ENCODE peak calls at places on chromosomes 3 and 15, in nine cellular contexts. S, C, R, Y, H, D, V, B and J are unnamed samples.

GRCh38 chr3:174094671-174095070 is 697.1 kb downstream of the NLGN1 start:
- DNase-seq in S (no peak), C (no peak), R (no peak), Y (no peak), H (no peak), D (no peak), V (no peak), B (no peak), J (no peak)

GRCh38 chr15:75644376-75644775 is 3.3 kb upstream of the SNX33 start:
- DNase-seq in S (no peak), C (no peak), R (no peak), Y (no peak), H (no peak), D (no peak), V (no peak), B (no peak), J (no peak)

GRCh38 chr3:65060904-65061303 is 373.1 kb upstream of the ADAMTS9 start:
- DNase-seq in S (no peak), C (no peak), R (no peak), Y (no peak), H (no peak), D (no peak), V (no peak), B (no peak), J (no peak)

GRCh38 chr15:91908401-91908800 is 54.9 kb downstream of the SLCO3A1 start:
- DNase-seq in S (no peak), C (peak; percentile 10), R (peak; percentile 80), Y (no peak), H (no peak), D (no peak), V (no peak), B (no peak), J (no peak)

GRCh38 chr3:27146786-27147185 is 222.4 kb downstream of the NEK10 start:
- DNase-seq in S (no peak), C (no peak), R (no peak), Y (no peak), H (no peak), D (no peak), V (no peak), B (no peak), J (no peak)

GRCh38 chr3:98763814-98764691 is 913 bp downstream of the ST3GAL6 start:
- DNase-seq in S (no peak), C (peak; percentile 75), R (no peak), Y (no peak), H (no peak), D (no peak), V (no peak), B (no peak), J (no peak)

GRCh38 chr3:12948891-12949711 is 107.7 kb upstream of the RPL32 start:
- DNase-seq in S (no peak), C (peak; percentile 62), R (peak; percentile 82), Y (no peak), H (peak; percentile 79), D (no peak), V (no peak), B (peak; percentile 32), J (no peak)

GRCh38 chr3:127822166-127822835 is at the start of gene MGLL:
- DNase-seq in S (peak; percentile 55), C (peak; percentile 76), R (peak; percentile 65), Y (peak; percentile 85), H (peak; percentile 35), D (no peak), V (no peak), B (no peak), J (no peak)

GRCh38 chr3:128780438-128780837 is 54.5 kb downstream of the RAB7A start:
- DNase-seq in S (no peak), C (no peak), R (no peak), Y (no peak), H (no peak), D (no peak), V (no peak), B (no peak), J (no peak)

GRCh38 chr3:16338124-16338523 is 73.1 kb downstream of the OXNAD1 start:
- DNase-seq in S (no peak), C (peak; percentile 52), R (no peak), Y (no peak), H (peak; percentile 19), D (no peak), V (no peak), B (no peak), J (no peak)

GRCh38 chr3:16697437-16698258 is 92.4 kb upstream of the DAZL start:
- DNase-seq in S (no peak), C (peak; percentile 24), R (peak; percentile 71), Y (no peak), H (no peak), D (no peak), V (no peak), B (no peak), J (no peak)

GRCh38 chr15:35986072-35986666 is 440.2 kb upstream of the DPH6 start:
- DNase-seq in S (peak; percentile 17), C (peak; percentile 12), R (no peak), Y (no peak), H (peak; percentile 67), D (no peak), V (no peak), B (no peak), J (no peak)

GRCh38 chr3:157128771-157129671 is 30.9 kb downstream of the CCNL1 start:
- DNase-seq in S (no peak), C (peak; percentile 54), R (peak; percentile 54), Y (no peak), H (peak; percentile 37), D (no peak), V (no peak), B (peak; percentile 22), J (no peak)

DNA sequence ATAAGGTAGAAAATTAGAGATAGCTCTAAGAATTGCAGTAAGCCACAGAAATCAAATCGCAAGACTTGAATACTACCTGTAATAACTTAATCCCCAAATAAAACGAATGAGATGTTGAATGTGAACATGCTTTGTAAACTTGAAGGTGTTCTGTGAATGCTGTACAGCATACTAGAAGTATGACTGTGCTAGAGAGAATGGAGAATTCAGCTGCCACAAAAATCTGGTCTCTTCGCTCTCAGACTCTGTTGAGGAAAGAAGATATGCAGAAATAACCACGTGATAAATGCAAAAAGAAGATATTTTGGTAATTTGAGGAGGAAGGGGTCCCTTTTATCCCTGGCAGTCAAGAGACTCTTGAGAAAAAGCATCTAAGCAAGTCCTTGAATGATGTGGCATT is 37.3 kb downstream of the ZBTB38 start:
- DNase-seq in S (no peak), C (no peak), R (peak; percentile 59), Y (no peak), H (no peak), D (no peak), V (no peak), B (no peak), J (no peak)
- H3K4me1 ChIP-seq in S (peaks cover 55% of the 10 kb centered on the region), C (peaks cover 5% of the 10 kb centered on the region), R (peaks cover 85% of the 10 kb centered on the region), Y (peaks cover 86% of the 10 kb centered on the region), H (peaks cover 81% of the 10 kb centered on the region), D (peaks cover 56% of the 10 kb centered on the region), V (peaks cover 37% of the 10 kb centered on the region), B (peaks cover 19% of the 10 kb centered on the region), J (no peaks in the 10 kb centered on the region)

DNA sequence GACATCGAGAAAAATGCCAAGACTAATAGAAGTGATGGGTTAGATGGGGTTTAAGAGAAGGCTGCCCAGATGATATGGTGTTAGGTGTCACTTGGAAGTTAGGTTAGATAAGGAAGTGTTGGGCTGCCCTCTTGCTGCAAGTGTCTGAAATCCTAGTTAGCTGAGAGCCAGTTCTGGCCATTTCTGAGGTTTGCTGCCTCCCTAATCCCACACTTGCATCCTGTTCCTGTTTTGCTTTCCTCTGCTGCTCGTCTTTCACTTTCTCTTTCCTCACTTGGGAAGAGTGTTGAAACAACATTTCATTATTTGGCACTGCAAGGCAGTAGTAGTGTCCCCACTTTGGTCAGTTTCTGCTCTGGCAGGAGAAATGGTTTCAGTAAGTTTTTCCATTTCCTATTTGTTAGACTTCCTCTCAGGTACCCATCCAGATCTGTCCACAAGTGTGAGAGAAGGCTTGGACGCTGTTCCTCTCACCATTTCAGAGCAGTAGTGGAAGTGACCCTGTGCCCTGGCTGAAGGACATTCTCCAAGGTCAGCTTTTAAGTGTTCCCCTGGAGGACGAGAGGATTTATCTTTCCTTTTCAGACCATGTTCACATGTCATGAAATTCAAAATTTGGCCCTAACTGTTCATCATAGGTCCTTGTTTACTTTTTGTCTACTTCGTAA is 93.3 kb downstream of the ADAMTSL3 start:
- DNase-seq in S (no peak), C (peak; percentile 38), R (peak; percentile 8), Y (no peak), H (no peak), D (peak; percentile 43), V (no peak), B (peak; percentile 3), J (peak; percentile 71)
- H3K27ac ChIP-seq in S (peak overlapping the region; percentile 9), C (no peak overlapping the region), R (no peak overlapping the region), Y (no peak overlapping the region), H (no peak overlapping the region), D (peak overlapping the region; percentile 50), V (no peak overlapping the region), B (no peak overlapping the region), J (peak overlapping the region; percentile 82)

GRCh38 chr15:67077641-67078215 is 12.3 kb downstream of the SMAD3 start:
- DNase-seq in S (no peak), C (no peak), R (no peak), Y (no peak), H (no peak), D (peak; percentile 62), V (no peak), B (no peak), J (no peak)
- H3K4me1 ChIP-seq in S (peaks cover 91% of the 10 kb centered on the region), C (peaks cover 19% of the 10 kb centered on the region), R (peaks cover 65% of the 10 kb centered on the region), Y (peaks cover 97% of the 10 kb centered on the region), H (peaks cover 49% of the 10 kb centered on the region), D (peaks cover 95% of the 10 kb centered on the region), V (peaks cover 100% of the 10 kb centered on the region), B (peaks cover 98% of the 10 kb centered on the region), J (peaks cover 91% of the 10 kb centered on the region)

GRCh38 chr15:63016234-63016633 is 26.3 kb upstream of the TPM1 start:
- DNase-seq in S (no peak), C (peak; percentile 32), R (no peak), Y (no peak), H (no peak), D (no peak), V (no peak), B (no peak), J (no peak)

GRCh38 chr15:63014578-63014977 is 28.0 kb upstream of the TPM1 start:
- DNase-seq in S (no peak), C (no peak), R (no peak), Y (no peak), H (no peak), D (no peak), V (no peak), B (no peak), J (no peak)

GRCh38 chr15:63013052-63013808 is 29.3 kb upstream of the TPM1 start:
- DNase-seq in S (peak; percentile 29), C (peak; percentile 67), R (peak; percentile 86), Y (no peak), H (no peak), D (no peak), V (no peak), B (no peak), J (no peak)

GRCh38 chr15:63018639-63019038 is 23.9 kb upstream of the TPM1 start:
- DNase-seq in S (no peak), C (peak; percentile 25), R (peak; percentile 83), Y (no peak), H (no peak), D (no peak), V (no peak), B (no peak), J (no peak)

DNA sequence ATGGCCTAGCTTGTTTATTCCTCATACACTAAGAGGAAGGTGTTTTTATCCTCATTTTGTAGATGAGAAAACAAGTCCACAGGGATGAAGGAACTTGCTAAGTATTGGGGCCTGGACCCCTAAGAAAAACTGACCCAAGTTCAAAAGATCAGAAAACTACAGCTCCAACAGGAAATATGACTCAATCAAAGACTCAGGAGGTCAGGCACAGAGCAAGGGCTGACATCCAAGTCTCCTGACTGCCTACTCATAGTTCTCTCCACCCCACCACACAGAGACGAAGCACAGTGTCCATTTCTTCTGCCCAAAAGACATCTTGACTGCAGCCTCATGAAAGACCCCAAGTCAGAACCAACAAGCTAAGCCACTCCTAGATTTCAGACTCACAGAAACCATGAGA is 26.9 kb upstream of the TPM1 start:
- DNase-seq in S (peak; percentile 43), C (peak; percentile 76), R (peak; percentile 89), Y (no peak), H (peak; percentile 73), D (peak; percentile 72), V (peak; percentile 53), B (no peak), J (peak; percentile 75)
- H3K27ac ChIP-seq in S (peak overlapping the region; percentile 66), C (no peak overlapping the region), R (peak overlapping the region; percentile 68), Y (peak overlapping the region; percentile 55), H (no peak overlapping the region), D (peak overlapping the region; percentile 75), V (peak overlapping the region; percentile 8), B (no peak overlapping the region), J (peak overlapping the region; percentile 60)